ENCODE peak calls at places on chromosomes 4 and X, in eight cellular contexts. N is Peyer's patch, B is heart left ventricle, P is testis, K is sigmoid colon, V is endothelial cell of umbilical vein, X is upper lobe of left lung, O is vagina. Y is an unnamed sample. For H3K36me3, the result is how much of the 10 kb centered on the place peaks cover.

GRCh38 chr4:127498366-127498765 is 134.4 kb upstream of the INTU start:
- DNase-seq in N (no peak), B (no peak), P (no peak), K (no peak), V (no peak), X (no peak), O (no peak), Y (no peak)

GRCh38 chr4:687048-687974 is 1.6 kb downstream of the SLC49A3 start:
- DNase-seq in N (peak), B (peak), P (peak), K (peak), V (peak), X (peak), O (no peak), Y (no peak)

GRCh38 chr4:88457307-88458090 is 580 bp downstream of the HERC5 start:
- DNase-seq in N (no peak), B (peak), P (peak), K (peak), V (no peak), X (peak), O (no peak), Y (no peak)

GRCh38 chr4:39037491-39037825 is 5.2 kb upstream of the TMEM156 start:
- DNase-seq in N (no peak), B (no peak), P (no peak), K (no peak), V (peak), X (no peak), O (no peak), Y (no peak)

GRCh38 chrX:138191998-138192397 is 519.5 kb downstream of the FGF13 start:
- DNase-seq in N (no peak), B (no peak), P (peak), K (no peak), V (no peak), X (no peak), O (no peak), Y (no peak)

GRCh38 chr4:103046416-103047290 is 27.1 kb upstream of the SLC9B1 start:
- DNase-seq in N (no peak), B (no peak), P (peak), K (no peak), V (peak), X (peak), O (no peak), Y (no peak)

GRCh38 chr4:55635760-55636621 is at the start of gene NMU:
- DNase-seq in N (peak), B (peak), P (peak), K (no peak), V (peak), X (peak), O (no peak), Y (no peak)

GRCh38 chr4:80173387-80173786 is 23.9 kb upstream of the PRDM8 start:
- DNase-seq in N (no peak), B (no peak), P (no peak), K (no peak), V (peak), X (no peak), O (no peak), Y (no peak)

GRCh38 chr4:184598753-184599491 is 50.3 kb downstream of the CASP3 start:
- DNase-seq in N (no peak), B (no peak), P (no peak), K (no peak), V (no peak), X (no peak), O (no peak), Y (no peak)

GRCh38 chr4:118994030-118994429 is 105.4 kb downstream of the SYNPO2 start:
- DNase-seq in N (no peak), B (no peak), P (no peak), K (peak), V (no peak), X (no peak), O (no peak), Y (no peak)

GRCh38 chr4:72604324-72604723 is 35.3 kb upstream of the ADAMTS3 start:
- DNase-seq in N (no peak), B (no peak), P (no peak), K (no peak), V (peak), X (no peak), O (no peak), Y (no peak)

GRCh38 chr4:15318621-15319348 is 109.0 kb upstream of the C1QTNF7 start:
- DNase-seq in N (no peak), B (no peak), P (no peak), K (no peak), V (no peak), X (no peak), O (no peak), Y (no peak)

GRCh38 chrX:41561045-41561444 is 113.9 kb downstream of the NYX start:
- DNase-seq in N (no peak), B (peak), P (no peak), K (no peak), V (peak), X (peak), O (no peak), Y (no peak)

DNA sequence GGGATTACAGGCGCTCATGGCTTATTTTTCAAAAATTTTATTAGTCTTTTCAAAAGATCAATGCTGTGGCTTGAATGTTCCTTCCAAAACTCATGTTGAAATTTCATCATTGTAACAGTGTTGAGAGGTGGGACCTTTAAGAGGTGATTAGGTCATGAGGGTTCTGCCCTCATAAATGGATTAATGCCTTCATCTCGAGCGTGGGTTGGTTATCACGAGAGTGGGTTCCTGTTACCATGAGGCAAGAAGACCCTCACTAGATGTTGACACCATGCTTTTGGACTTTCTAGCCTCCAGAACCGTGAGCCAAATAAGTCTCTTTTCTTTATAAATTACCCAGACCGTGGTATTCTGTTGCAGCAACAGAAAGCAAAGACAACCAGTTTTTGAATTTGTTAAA is 30.4 kb downstream of the EIF2S3 start:
- DNase-seq in N (no peak), B (no peak), P (no peak), K (no peak), V (no peak), X (no peak), O (no peak), Y (no peak)
- TF ChIP-seq POLR2A in N (no peak), B (no peak), P (no peak), K (no peak), V (no peak), X (no peak), O (no peak), Y (no peak)

GRCh38 chrX:154464806-154465365 is 6.8 kb downstream of the PLXNA3 start:
- DNase-seq in N (no peak), B (no peak), P (no peak), K (no peak), V (no peak), X (no peak), O (no peak), Y (no peak)

GRCh38 chrX:154465601-154466000 is 7.5 kb downstream of the PLXNA3 start:
- DNase-seq in N (no peak), B (no peak), P (no peak), K (no peak), V (no peak), X (no peak), O (no peak), Y (no peak)

GRCh38 chrX:154466036-154466435 is 8.0 kb downstream of the PLXNA3 start:
- DNase-seq in N (no peak), B (no peak), P (no peak), K (no peak), V (no peak), X (no peak), O (no peak), Y (no peak)

GRCh38 chrX:154462396-154462795 is 4.3 kb downstream of the PLXNA3 start:
- DNase-seq in N (no peak), B (no peak), P (no peak), K (no peak), V (no peak), X (no peak), O (no peak), Y (no peak)

DNA sequence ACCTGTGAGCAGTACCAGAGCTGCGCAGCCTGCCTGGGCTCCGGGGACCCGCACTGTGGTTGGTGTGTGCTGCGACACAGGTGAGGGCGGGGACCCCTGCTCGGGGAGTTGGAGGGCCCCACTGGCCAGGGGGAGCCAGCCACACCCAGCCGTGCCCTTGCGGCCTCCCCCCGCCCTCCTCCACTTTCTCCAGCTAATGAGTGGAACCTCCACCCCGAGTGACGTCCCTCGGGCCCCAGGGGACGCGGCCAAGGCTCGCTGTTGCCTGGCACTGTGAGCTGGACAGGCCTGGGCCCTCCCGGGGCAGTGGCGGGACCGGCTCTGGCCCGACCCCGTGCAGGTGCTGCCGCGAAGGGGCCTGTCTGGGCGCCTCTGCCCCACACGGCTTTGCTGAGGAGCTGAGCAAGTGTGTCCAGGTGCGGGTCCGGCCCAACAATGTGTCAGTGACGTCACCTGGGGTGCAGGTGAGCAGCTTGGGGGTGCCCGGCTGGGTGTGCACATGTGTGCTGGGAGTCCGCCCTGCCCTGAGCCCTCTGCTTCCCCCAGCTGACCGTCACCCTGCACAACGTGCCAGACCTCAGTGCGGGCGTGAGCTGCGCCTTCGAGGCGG is 5.6 kb downstream of the PLXNA3 start:
- DNase-seq in N (no peak), B (no peak), P (no peak), K (no peak), V (no peak), X (no peak), O (no peak), Y (no peak)
- H3K36me3 ChIP-seq in N (under half), B (under half), P (under half), K (under half), V (under half), X (under half), O (under half), Y (under half)

GRCh38 chr4:8268211-8268610 is 1.3 kb upstream of the HTRA3 start:
- DNase-seq in N (no peak), B (no peak), P (no peak), K (no peak), V (no peak), X (no peak), O (no peak), Y (no peak)

GRCh38 chr4:8270912-8271815 is 1.6 kb downstream of the HTRA3 start:
- DNase-seq in N (no peak), B (no peak), P (no peak), K (peak), V (no peak), X (no peak), O (no peak), Y (no peak)

GRCh38 chr4:8270418-8270771 is 841 bp downstream of the HTRA3 start:
- DNase-seq in N (no peak), B (no peak), P (no peak), K (no peak), V (no peak), X (no peak), O (no peak), Y (no peak)

GRCh38 chr4:8268901-8269534 is 536 bp upstream of the HTRA3 start:
- DNase-seq in N (no peak), B (no peak), P (no peak), K (no peak), V (no peak), X (no peak), O (no peak), Y (no peak)

DNA sequence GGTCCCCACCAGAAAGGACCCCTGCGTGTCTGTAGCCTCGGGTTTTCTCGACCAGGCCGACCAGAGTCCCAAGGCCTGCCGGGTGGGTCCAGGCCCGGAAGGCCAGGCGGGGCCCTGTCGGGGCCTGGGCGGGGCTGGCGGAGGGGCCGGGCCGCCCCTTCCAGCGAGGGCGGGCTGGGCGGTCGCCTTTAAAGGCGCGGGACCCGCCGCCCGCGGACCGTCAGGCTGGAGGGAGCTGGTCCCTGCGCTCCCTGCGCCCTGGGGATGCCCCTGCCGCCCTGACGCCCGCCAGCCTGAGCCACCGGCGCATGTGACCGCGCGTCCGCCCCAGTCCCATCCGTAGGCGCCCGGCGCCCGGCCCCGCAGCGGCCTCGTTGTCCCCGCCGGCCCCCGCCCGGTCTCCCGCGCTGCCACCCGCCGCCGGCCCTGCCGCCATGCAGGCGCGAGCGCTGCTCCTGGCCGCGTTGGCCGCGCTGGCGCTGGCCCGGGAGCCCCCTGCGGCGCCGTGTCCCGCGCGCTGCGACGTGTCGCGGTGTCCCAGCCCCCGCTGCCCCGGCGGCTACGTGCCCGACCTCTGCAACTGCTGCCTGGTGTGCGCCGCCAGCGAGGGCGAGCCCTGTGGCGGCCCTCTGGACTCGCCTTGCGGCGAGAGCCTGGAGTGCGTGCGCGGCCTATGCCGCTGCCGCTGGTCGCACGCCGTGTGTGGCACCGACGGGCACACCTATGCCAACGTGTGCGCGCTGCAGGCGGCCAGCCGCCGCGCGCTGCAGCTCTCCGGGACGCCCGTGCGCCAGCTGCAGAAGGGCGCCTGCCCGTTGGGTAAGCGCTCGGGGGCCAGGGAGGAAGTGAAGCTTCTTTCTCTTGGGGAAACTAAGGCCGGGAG is at the start of gene HTRA3:
- DNase-seq in N (no peak), B (peak), P (peak), K (peak), V (peak), X (no peak), O (no peak), Y (no peak)
- TF ChIP-seq POLR2A in N (no peak), B (peak), P (no peak), K (no peak), V (peak), X (peak), O (no peak), Y (no peak)

GRCh38 chrX:149495573-149496071 is 9.5 kb downstream of the IDS start:
- DNase-seq in N (no peak), B (no peak), P (no peak), K (no peak), V (peak), X (no peak), O (peak), Y (no peak)
- H3K36me3 ChIP-seq in N (under half), B (under half), P (under half), K (under half), V (under half), X (under half), O (under half), Y (half or more)

GRCh38 chr4:152939655-152940054 is 3.5 kb downstream of the FHDC1 start:
- DNase-seq in N (no peak), B (no peak), P (no peak), K (no peak), V (no peak), X (no peak), O (no peak), Y (no peak)
- TF ChIP-seq POLR2A in N (no peak), B (no peak), P (no peak), K (no peak), V (no peak), X (no peak), O (no peak), Y (no peak)

GRCh38 chr4:1932736-1933135 is 61.5 kb downstream of the NSD2 start:
- DNase-seq in N (no peak), B (no peak), P (no peak), K (no peak), V (no peak), X (no peak), O (no peak), Y (no peak)

GRCh38 chr4:1928356-1929235 is 57.4 kb downstream of the NSD2 start:
- DNase-seq in N (no peak), B (no peak), P (no peak), K (no peak), V (no peak), X (peak), O (no peak), Y (no peak)

GRCh38 chr4:1922826-1923225 is 51.6 kb downstream of the NSD2 start:
- DNase-seq in N (no peak), B (no peak), P (no peak), K (no peak), V (no peak), X (no peak), O (no peak), Y (no peak)

DNA sequence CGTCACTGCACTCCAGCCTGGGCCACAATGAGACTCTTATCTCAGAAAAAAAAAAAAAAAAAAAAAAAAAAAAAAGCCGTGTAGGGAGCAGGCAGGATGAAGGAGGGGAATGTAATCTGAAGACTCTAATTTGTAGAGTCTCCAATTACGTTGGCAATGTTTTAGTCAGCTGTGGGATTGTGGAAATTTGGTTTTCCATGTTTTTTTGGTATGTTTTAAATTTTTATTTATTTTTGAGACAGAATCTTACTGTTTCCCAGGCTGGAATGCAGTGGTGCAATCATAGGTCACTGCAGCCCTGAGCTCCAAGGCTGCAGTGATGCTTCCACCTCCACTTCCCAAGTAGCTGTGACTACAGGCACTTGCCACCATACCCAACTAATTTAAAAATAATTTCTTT is 56.5 kb downstream of the NSD2 start:
- DNase-seq in N (no peak), B (no peak), P (no peak), K (no peak), V (no peak), X (no peak), O (no peak), Y (no peak)
- H3K36me3 ChIP-seq in N (under half), B (under half), P (under half), K (under half), V (under half), X (under half), O (under half), Y (under half)

DNA sequence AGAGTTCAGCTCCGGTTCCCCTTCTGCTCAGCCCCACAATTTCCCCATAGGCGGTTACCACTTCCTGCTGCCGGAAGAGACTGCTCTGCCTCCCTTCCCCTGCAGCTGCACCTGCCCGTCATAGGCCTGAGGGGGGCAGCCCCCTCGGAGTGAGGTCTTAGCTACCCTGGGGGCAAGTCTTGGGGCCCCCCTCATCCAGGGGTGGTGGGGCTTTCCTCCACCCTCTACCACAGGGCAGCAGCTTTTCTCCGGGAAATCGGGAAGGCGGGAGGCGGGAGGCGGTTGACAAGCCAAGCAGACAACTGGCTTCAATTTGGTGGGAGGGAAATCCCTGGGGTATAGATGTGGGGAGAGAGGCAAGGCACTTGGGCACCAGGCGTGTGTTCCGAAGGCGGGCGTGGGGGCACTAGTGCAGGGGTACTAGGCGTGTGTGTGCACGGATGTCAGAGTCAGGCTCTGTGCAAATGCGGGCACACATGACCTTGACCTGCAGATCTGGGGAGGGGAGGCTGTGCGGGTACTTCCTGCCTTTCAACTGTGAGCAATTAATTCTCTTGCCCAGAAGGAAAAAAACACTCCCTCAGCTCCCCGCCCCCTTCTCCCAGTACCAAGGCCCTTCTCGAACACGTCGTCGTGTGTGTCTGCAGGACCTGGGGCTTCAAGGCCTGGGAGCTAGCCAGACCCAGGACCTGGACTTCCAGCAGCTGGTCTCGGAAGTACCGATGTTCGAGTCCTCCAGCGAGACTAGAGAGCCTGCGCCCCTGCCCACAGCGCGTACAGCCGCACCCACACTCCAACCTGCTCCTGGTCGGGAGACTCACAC is 1.0 kb upstream of the ARHGAP4 start:
- DNase-seq in N (peak), B (peak), P (peak), K (peak), V (peak), X (peak), O (no peak), Y (peak)
- TF ChIP-seq POLR2A in N (no peak), B (no peak), P (no peak), K (no peak), V (no peak), X (peak), O (no peak), Y (peak)

DNA sequence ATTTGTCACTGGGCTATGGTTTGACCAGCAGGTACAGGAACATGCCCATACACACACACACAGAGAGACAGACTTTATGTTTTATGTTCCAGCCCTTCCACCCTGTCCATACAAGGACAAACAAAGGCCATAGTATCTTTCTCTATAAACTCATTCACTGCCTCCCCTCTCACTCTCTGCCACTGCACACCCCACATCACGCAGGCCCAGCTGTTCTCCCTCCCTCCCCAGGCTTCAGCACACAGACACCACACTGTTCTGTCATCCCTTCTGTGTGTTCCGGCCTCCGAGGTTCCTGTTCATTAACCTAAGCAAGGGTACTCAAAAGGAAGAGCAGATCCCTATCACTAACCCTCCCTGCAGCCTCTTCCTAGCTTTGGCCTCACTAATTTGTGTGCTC is 17.8 kb downstream of the LAS1L start:
- DNase-seq in N (no peak), B (no peak), P (no peak), K (no peak), V (no peak), X (no peak), O (no peak), Y (no peak)
- H3K36me3 ChIP-seq in N (under half), B (under half), P (under half), K (under half), V (under half), X (under half), O (under half), Y (half or more)

GRCh38 chrX:71199252-71199651 is 23.8 kb upstream of the GJB1 start:
- DNase-seq in N (no peak), B (no peak), P (no peak), K (no peak), V (no peak), X (no peak), O (no peak), Y (no peak)

GRCh38 chrX:71195959-71196727 is 26.9 kb upstream of the GJB1 start:
- DNase-seq in N (no peak), B (no peak), P (no peak), K (no peak), V (no peak), X (no peak), O (no peak), Y (no peak)

GRCh38 chrX:71198066-71198465 is 25.0 kb upstream of the GJB1 start:
- DNase-seq in N (no peak), B (no peak), P (no peak), K (no peak), V (no peak), X (no peak), O (no peak), Y (no peak)
- TF ChIP-seq POLR2A in N (no peak), B (no peak), P (no peak), K (no peak), V (no peak), X (peak), O (no peak), Y (no peak)

Y was measured in esophagus squamous epithelium.